ENCODE peak calls at places on chromosomes 16 and 17, in four cellular contexts. J is GM23338, O is AG10803, W is choroid plexus epithelial cell. I is an unnamed sample.

GRCh38 chr17:60231691-60232090 is 81.9 kb downstream of the CA4 start:
- DNase-seq in O (peak), W (peak), J (no peak), I (no peak)

GRCh38 chr17:50904522-50905459 is 38.6 kb upstream of the TOB1 start:
- DNase-seq in W (peak), O (peak), J (no peak), I (no peak)

GRCh38 chr17:27379863-27380533 is 76.2 kb upstream of the KSR1 start:
- DNase-seq in J (peak), W (peak), O (peak), I (no peak)

GRCh38 chr17:61393550-61393903 is 6.1 kb upstream of the TBX2 start:
- DNase-seq in W (no peak), O (no peak), J (no peak), I (no peak)

GRCh38 chr17:64780096-64781012 is 118.2 kb upstream of the SMURF2 start:
- DNase-seq in J (peak), W (no peak), O (no peak), I (peak)

GRCh38 chr16:50711862-50712567 is 18.6 kb downstream of the NOD2 start:
- DNase-seq in O (no peak), J (no peak), W (no peak), I (no peak)

GRCh38 chr17:77503293-77503655 is 362.5 kb downstream of the SEC14L1 start:
- DNase-seq in W (no peak), J (no peak), O (no peak), I (no peak)

GRCh38 chr17:57481901-57482300 is 225.6 kb downstream of the MSI2 start:
- DNase-seq in O (peak), J (no peak), W (peak), I (no peak)

GRCh38 chr17:49359990-49360795 is 1.9 kb downstream of the ZNF652 start:
- DNase-seq in W (peak), J (no peak), O (no peak), I (no peak)

GRCh38 chr17:73211745-73212144 is 18.9 kb downstream of the COG1 start:
- DNase-seq in J (no peak), W (peak), O (no peak), I (no peak)

GRCh38 chr16:24253192-24253591 is 2.9 kb upstream of the CACNG3 start:
- DNase-seq in W (peak), J (peak), O (peak), I (peak)

GRCh38 chr17:74921769-74922168 is 1.3 kb downstream of the USH1G start:
- DNase-seq in W (no peak), O (no peak), J (no peak), I (no peak)

GRCh38 chr17:9287301-9287700 is 266.0 kb downstream of the NTN1 start:
- DNase-seq in W (no peak), O (no peak), J (no peak), I (no peak)

GRCh38 chr17:47789611-47790520 is 31.7 kb downstream of the OSBPL7 start:
- DNase-seq in O (peak), W (peak), J (peak), I (peak)

GRCh38 chr17:34663714-34664113 is 84.3 kb downstream of the TMEM132E start:
- DNase-seq in O (no peak), W (no peak), J (no peak), I (no peak)

GRCh38 chr16:89393731-89394406 is 96.5 kb downstream of the ANKRD11 start:
- DNase-seq in O (peak), W (no peak), J (no peak), I (no peak)

GRCh38 chr16:56871172-56871593 is 6.2 kb downstream of the SLC12A3 start:
- DNase-seq in O (peak), W (peak), J (no peak), I (no peak)

GRCh38 chr17:50081757-50082156 is 13.4 kb upstream of the PDK2 start:
- DNase-seq in O (no peak), J (no peak), W (no peak), I (no peak)

GRCh38 chr16:12646490-12647274 is 157.0 kb downstream of the CPPED1 start:
- DNase-seq in W (peak), O (peak), J (no peak), I (no peak)

GRCh38 chr17:17624776-17625175 is 33.3 kb upstream of the PEMT start:
- DNase-seq in O (no peak), J (no peak), W (peak), I (no peak)

GRCh38 chr16:87496101-87496801 is 3.4 kb upstream of the ZCCHC14 start:
- DNase-seq in O (no peak), W (no peak), J (no peak), I (no peak)

GRCh38 chr17:27384261-27384701 is 72.0 kb upstream of the KSR1 start:
- DNase-seq in J (no peak), W (peak), O (peak), I (no peak)

GRCh38 chr17:29722411-29723198 is 99.9 kb upstream of the CORO6 start:
- DNase-seq in O (peak), J (no peak), W (peak), I (no peak)

GRCh38 chr16:13168091-13168572 is 266.7 kb downstream of the SHISA9 start:
- DNase-seq in O (no peak), J (peak), W (no peak), I (no peak)

GRCh38 chr16:57061084-57061905 is 31.1 kb upstream of the CPNE2 start:
- DNase-seq in O (peak), W (peak), J (no peak), I (no peak)

GRCh38 chr17:350706-351435 is 1.7 kb downstream of the RPH3AL start:
- DNase-seq in J (peak), W (peak), O (peak), I (no peak)

GRCh38 chr17:65332375-65332774 is 195.2 kb downstream of the RGS9 start:
- DNase-seq in J (peak), O (peak), W (peak), I (no peak)

GRCh38 chr17:43406676-43407645 is 8.2 kb downstream of the ARL4D start:
- DNase-seq in J (peak), O (peak), W (peak), I (no peak)

GRCh38 chr16:47873434-47873833 is 282.4 kb downstream of the ABCC12 start:
- DNase-seq in W (no peak), J (peak), O (no peak), I (no peak)
- TF ChIP-seq CTCF in W (peak), J (peak), O (peak), I (no peak)

GRCh38 chr17:78748730-78749317 is 33.2 kb downstream of the CYTH1 start:
- DNase-seq in O (peak), W (peak), J (no peak), I (no peak)
- TF ChIP-seq CTCF in O (no peak), W (no peak), J (no peak), I (no peak)

GRCh38 chr17:46782250-46782953 is 36.1 kb downstream of the WNT3 start:
- DNase-seq in W (peak), O (no peak), J (peak), I (no peak)
- TF ChIP-seq CTCF in W (peak), O (peak), J (peak), I (peak)

GRCh38 chr16:47067203-47067602 is 76.5 kb downstream of the NETO2 start:
- DNase-seq in O (no peak), J (no peak), W (no peak), I (no peak)

GRCh38 chr16:47061204-47061603 is 82.5 kb downstream of the NETO2 start:
- DNase-seq in W (no peak), O (no peak), J (no peak), I (no peak)

GRCh38 chr16:47063011-47063724 is 80.6 kb downstream of the NETO2 start:
- DNase-seq in O (no peak), W (no peak), J (no peak), I (no peak)

GRCh38 chr16:47065766-47066688 is 77.7 kb downstream of the NETO2 start:
- DNase-seq in W (no peak), J (no peak), O (no peak), I (no peak)

DNA sequence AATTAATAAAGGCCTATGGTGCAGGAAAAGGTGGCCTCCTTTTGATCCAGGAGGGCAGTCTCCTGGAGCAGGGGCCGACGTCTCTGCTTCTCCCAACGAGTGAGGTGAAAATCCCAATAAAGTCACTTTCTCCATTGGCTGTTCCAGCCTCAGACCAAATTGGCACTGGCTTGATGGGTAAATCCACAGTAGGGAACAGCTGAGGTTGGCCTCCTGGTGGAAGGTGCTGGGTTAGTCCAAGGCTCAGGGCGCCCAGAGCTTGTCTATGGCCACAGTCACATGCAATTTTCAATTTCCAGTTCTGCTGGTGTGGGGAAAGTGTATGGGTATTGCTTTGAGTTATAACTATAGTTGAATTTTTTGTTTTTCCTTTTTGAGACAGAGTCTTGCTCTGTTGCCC is 79.0 kb downstream of the NETO2 start:
- DNase-seq in J (peak), W (no peak), O (no peak), I (no peak)
- TF ChIP-seq CTCF in J (no peak), W (no peak), O (no peak), I (no peak)